ENCODE peak calls at places on chromosomes 16 and 17, in eight cellular contexts. One of them, this sample, is unnamed. For H3K27me3, the result is how much of the 10 kb centered on the place peaks cover.

GRCh38 chr17:73003487-73003886 is 89.0 kb downstream of the SLC39A11 start:
- DNase-seq in endodermal cell: peak
- DNase-seq in uterus: no peak
- DNase-seq in spleen: no peak
- DNase-seq in transverse colon: no peak
- DNase-seq in CD4-positive, alpha-beta T cell: no peak
- DNase-seq in keratinocyte: no peak
- DNase-seq in PC-9: peak
- DNase-seq in this sample: no peak

GRCh38 chr17:81487089-81487486 is 25.5 kb downstream of the ACTG1 start:
- DNase-seq in PC-9: no peak
- DNase-seq in CD4-positive, alpha-beta T cell: no peak
- DNase-seq in uterus: no peak
- DNase-seq in transverse colon: no peak
- DNase-seq in endodermal cell: no peak
- DNase-seq in spleen: no peak
- DNase-seq in keratinocyte: no peak
- DNase-seq in this sample: no peak

GRCh38 chr17:16512011-16512410 is 20.0 kb upstream of the LRRC75A start:
- DNase-seq in endodermal cell: peak
- DNase-seq in keratinocyte: no peak
- DNase-seq in spleen: peak
- DNase-seq in PC-9: no peak
- DNase-seq in transverse colon: no peak
- DNase-seq in CD4-positive, alpha-beta T cell: no peak
- DNase-seq in uterus: no peak
- DNase-seq in this sample: no peak

GRCh38 chr16:54273566-54273965 is 13.0 kb downstream of the IRX3 start:
- DNase-seq in spleen: no peak
- DNase-seq in CD4-positive, alpha-beta T cell: no peak
- DNase-seq in uterus: no peak
- DNase-seq in endodermal cell: no peak
- DNase-seq in transverse colon: no peak
- DNase-seq in keratinocyte: no peak
- DNase-seq in PC-9: no peak
- DNase-seq in this sample: no peak

GRCh38 chr16:71883849-71884638 is at the start of gene ZNF821:
- DNase-seq in endodermal cell: peak
- DNase-seq in spleen: peak
- DNase-seq in transverse colon: peak
- DNase-seq in PC-9: peak
- DNase-seq in uterus: peak
- DNase-seq in keratinocyte: no peak
- DNase-seq in CD4-positive, alpha-beta T cell: peak
- DNase-seq in this sample: no peak

GRCh38 chr16:53456625-53457024 is 22.4 kb downstream of the RBL2 start:
- DNase-seq in transverse colon: no peak
- DNase-seq in uterus: no peak
- DNase-seq in keratinocyte: no peak
- DNase-seq in CD4-positive, alpha-beta T cell: no peak
- DNase-seq in spleen: no peak
- DNase-seq in endodermal cell: no peak
- DNase-seq in PC-9: no peak
- DNase-seq in this sample: no peak

GRCh38 chr16:5257462-5257861 is 159.9 kb upstream of the EEF2KMT start:
- DNase-seq in keratinocyte: no peak
- DNase-seq in transverse colon: no peak
- DNase-seq in spleen: no peak
- DNase-seq in PC-9: no peak
- DNase-seq in CD4-positive, alpha-beta T cell: no peak
- DNase-seq in endodermal cell: peak
- DNase-seq in uterus: no peak
- DNase-seq in this sample: no peak

GRCh38 chr17:72515291-72516065 is 394.7 kb downstream of the SOX9 start:
- DNase-seq in spleen: no peak
- DNase-seq in PC-9: no peak
- DNase-seq in endodermal cell: no peak
- DNase-seq in keratinocyte: no peak
- DNase-seq in uterus: no peak
- DNase-seq in transverse colon: no peak
- DNase-seq in CD4-positive, alpha-beta T cell: no peak
- DNase-seq in this sample: no peak

GRCh38 chr16:79980650-79981521 is 380.3 kb upstream of the MAF start:
- DNase-seq in PC-9: no peak
- DNase-seq in endodermal cell: no peak
- DNase-seq in keratinocyte: no peak
- DNase-seq in CD4-positive, alpha-beta T cell: no peak
- DNase-seq in spleen: no peak
- DNase-seq in transverse colon: no peak
- DNase-seq in uterus: no peak
- DNase-seq in this sample: no peak

GRCh38 chr17:16991349-16992009 is 19.6 kb upstream of the TNFRSF13B start:
- DNase-seq in spleen: peak
- DNase-seq in keratinocyte: peak
- DNase-seq in PC-9: peak
- DNase-seq in transverse colon: peak
- DNase-seq in uterus: peak
- DNase-seq in CD4-positive, alpha-beta T cell: peak
- DNase-seq in endodermal cell: peak
- DNase-seq in this sample: no peak

GRCh38 chr17:49193513-49194296 is 16.7 kb downstream of the GNGT2 start:
- DNase-seq in endodermal cell: peak
- DNase-seq in CD4-positive, alpha-beta T cell: no peak
- DNase-seq in PC-9: peak
- DNase-seq in uterus: peak
- DNase-seq in transverse colon: peak
- DNase-seq in spleen: peak
- DNase-seq in keratinocyte: peak
- DNase-seq in this sample: no peak

GRCh38 chr17:1146551-1147265 is 33.1 kb downstream of the ABR start:
- DNase-seq in CD4-positive, alpha-beta T cell: no peak
- DNase-seq in PC-9: no peak
- DNase-seq in transverse colon: no peak
- DNase-seq in keratinocyte: no peak
- DNase-seq in spleen: no peak
- DNase-seq in endodermal cell: no peak
- DNase-seq in uterus: no peak
- DNase-seq in this sample: no peak

GRCh38 chr16:85752511-85753420 is 1.9 kb upstream of the C16orf74 start:
- DNase-seq in keratinocyte: no peak
- DNase-seq in CD4-positive, alpha-beta T cell: no peak
- DNase-seq in transverse colon: peak
- DNase-seq in spleen: no peak
- DNase-seq in endodermal cell: peak
- DNase-seq in uterus: peak
- DNase-seq in PC-9: no peak
- DNase-seq in this sample: no peak

GRCh38 chr17:82064433-82065192 is 991 bp downstream of the DUS1L start:
- DNase-seq in uterus: no peak
- DNase-seq in spleen: no peak
- DNase-seq in PC-9: peak
- DNase-seq in transverse colon: peak
- DNase-seq in endodermal cell: no peak
- DNase-seq in keratinocyte: no peak
- DNase-seq in CD4-positive, alpha-beta T cell: no peak
- DNase-seq in this sample: no peak

GRCh38 chr16:88914750-88915368 is 48.4 kb upstream of the PABPN1L start:
- DNase-seq in keratinocyte: no peak
- DNase-seq in endodermal cell: no peak
- DNase-seq in transverse colon: no peak
- DNase-seq in spleen: no peak
- DNase-seq in uterus: no peak
- DNase-seq in CD4-positive, alpha-beta T cell: no peak
- DNase-seq in PC-9: no peak
- DNase-seq in this sample: no peak

GRCh38 chr16:73173396-73173795 is 125.5 kb upstream of the ZFHX3 start:
- DNase-seq in transverse colon: no peak
- DNase-seq in keratinocyte: no peak
- DNase-seq in uterus: peak
- DNase-seq in PC-9: no peak
- DNase-seq in endodermal cell: peak
- DNase-seq in CD4-positive, alpha-beta T cell: no peak
- DNase-seq in spleen: no peak
- DNase-seq in this sample: no peak

GRCh38 chr17:43839670-43840101 is 6.7 kb upstream of the MPP3 start:
- DNase-seq in uterus: no peak
- DNase-seq in transverse colon: peak
- DNase-seq in spleen: peak
- DNase-seq in PC-9: peak
- DNase-seq in keratinocyte: no peak
- DNase-seq in endodermal cell: no peak
- DNase-seq in CD4-positive, alpha-beta T cell: no peak
- DNase-seq in this sample: no peak

GRCh38 chr17:82097187-82097918 is 683 bp downstream of the FASN start:
- DNase-seq in spleen: peak
- DNase-seq in CD4-positive, alpha-beta T cell: no peak
- DNase-seq in PC-9: peak
- DNase-seq in uterus: peak
- DNase-seq in keratinocyte: no peak
- DNase-seq in transverse colon: peak
- DNase-seq in endodermal cell: peak
- DNase-seq in this sample: no peak

GRCh38 chr17:30379303-30380105 is 777 bp downstream of the CPD start:
- DNase-seq in transverse colon: peak
- DNase-seq in uterus: no peak
- DNase-seq in spleen: peak
- DNase-seq in keratinocyte: no peak
- DNase-seq in PC-9: no peak
- DNase-seq in endodermal cell: peak
- DNase-seq in CD4-positive, alpha-beta T cell: peak
- DNase-seq in this sample: no peak

GRCh38 chr17:41657164-41657754 is 31.4 kb upstream of the EIF1 start:
- DNase-seq in uterus: no peak
- DNase-seq in PC-9: no peak
- DNase-seq in CD4-positive, alpha-beta T cell: no peak
- DNase-seq in keratinocyte: no peak
- DNase-seq in transverse colon: no peak
- DNase-seq in spleen: peak
- DNase-seq in endodermal cell: peak
- DNase-seq in this sample: no peak

GRCh38 chr17:29240477-29240876 is 6.2 kb upstream of the CRYBA1 start:
- DNase-seq in endodermal cell: no peak
- DNase-seq in transverse colon: no peak
- DNase-seq in PC-9: no peak
- DNase-seq in CD4-positive, alpha-beta T cell: no peak
- DNase-seq in uterus: no peak
- DNase-seq in keratinocyte: no peak
- DNase-seq in spleen: no peak
- DNase-seq in this sample: no peak

DNA sequence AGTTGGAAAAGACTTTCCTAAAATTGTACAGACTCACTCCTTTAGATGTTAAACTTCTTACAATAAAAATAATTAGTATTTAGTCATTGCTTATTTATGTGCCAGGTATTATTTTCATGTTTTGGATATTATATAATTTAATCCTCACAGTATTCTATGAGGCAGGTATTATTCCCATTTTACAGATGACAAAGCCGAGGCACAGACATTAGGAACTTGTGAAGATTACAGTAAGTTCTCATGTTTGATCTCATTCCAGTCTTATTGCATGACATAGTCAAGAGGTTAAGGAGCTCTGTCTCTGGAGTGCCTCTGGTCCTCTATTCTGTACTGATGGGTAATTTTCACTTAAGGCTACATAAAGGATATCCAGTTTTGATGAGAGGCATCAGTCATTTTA is 3.3 kb downstream of the HEATR3 start:
- DNase-seq in keratinocyte: no peak
- DNase-seq in PC-9: no peak
- DNase-seq in transverse colon: no peak
- DNase-seq in endodermal cell: no peak
- DNase-seq in spleen: no peak
- DNase-seq in uterus: no peak
- DNase-seq in CD4-positive, alpha-beta T cell: no peak
- DNase-seq in this sample: no peak
- H3K27ac ChIP-seq in keratinocyte: no peak
- H3K27ac ChIP-seq in PC-9: no peak
- H3K27ac ChIP-seq in transverse colon: no peak
- H3K27ac ChIP-seq in endodermal cell: no peak
- H3K27ac ChIP-seq in spleen: no peak
- H3K27ac ChIP-seq in uterus: no peak
- H3K27ac ChIP-seq in CD4-positive, alpha-beta T cell: no peak
- H3K27ac ChIP-seq in this sample: no peak

GRCh38 chr16:59905628-59906027 is 1171.5 kb upstream of the GOT2 start:
- DNase-seq in keratinocyte: no peak
- DNase-seq in endodermal cell: no peak
- DNase-seq in spleen: no peak
- DNase-seq in uterus: no peak
- DNase-seq in CD4-positive, alpha-beta T cell: no peak
- DNase-seq in transverse colon: no peak
- DNase-seq in PC-9: no peak
- DNase-seq in this sample: no peak

GRCh38 chr16:59905131-59905530 is 1171.0 kb upstream of the GOT2 start:
- DNase-seq in endodermal cell: no peak
- DNase-seq in PC-9: no peak
- DNase-seq in spleen: no peak
- DNase-seq in transverse colon: no peak
- DNase-seq in keratinocyte: no peak
- DNase-seq in CD4-positive, alpha-beta T cell: no peak
- DNase-seq in uterus: no peak
- DNase-seq in this sample: no peak

GRCh38 chr16:59899940-59900339 is 1165.8 kb upstream of the GOT2 start:
- DNase-seq in CD4-positive, alpha-beta T cell: no peak
- DNase-seq in transverse colon: no peak
- DNase-seq in keratinocyte: no peak
- DNase-seq in endodermal cell: no peak
- DNase-seq in PC-9: no peak
- DNase-seq in uterus: no peak
- DNase-seq in spleen: no peak
- DNase-seq in this sample: no peak
- TF ChIP-seq CTCF in CD4-positive, alpha-beta T cell: no peak
- TF ChIP-seq CTCF in transverse colon: no peak
- TF ChIP-seq CTCF in keratinocyte: no peak
- TF ChIP-seq CTCF in endodermal cell: peak
- TF ChIP-seq CTCF in PC-9: no peak
- TF ChIP-seq CTCF in uterus: no peak
- TF ChIP-seq CTCF in spleen: no peak
- TF ChIP-seq CTCF in this sample: no peak

GRCh38 chr17:65537845-65538678 is 23.4 kb downstream of the AXIN2 start:
- DNase-seq in uterus: no peak
- DNase-seq in CD4-positive, alpha-beta T cell: peak
- DNase-seq in transverse colon: no peak
- DNase-seq in PC-9: no peak
- DNase-seq in spleen: peak
- DNase-seq in keratinocyte: no peak
- DNase-seq in endodermal cell: no peak
- DNase-seq in this sample: no peak
- H3K27me3 ChIP-seq in uterus: under half
- H3K27me3 ChIP-seq in CD4-positive, alpha-beta T cell: under half
- H3K27me3 ChIP-seq in transverse colon: under half
- H3K27me3 ChIP-seq in PC-9: under half
- H3K27me3 ChIP-seq in spleen: under half
- H3K27me3 ChIP-seq in keratinocyte: under half
- H3K27me3 ChIP-seq in endodermal cell: under half
- H3K27me3 ChIP-seq in this sample: under half

DNA sequence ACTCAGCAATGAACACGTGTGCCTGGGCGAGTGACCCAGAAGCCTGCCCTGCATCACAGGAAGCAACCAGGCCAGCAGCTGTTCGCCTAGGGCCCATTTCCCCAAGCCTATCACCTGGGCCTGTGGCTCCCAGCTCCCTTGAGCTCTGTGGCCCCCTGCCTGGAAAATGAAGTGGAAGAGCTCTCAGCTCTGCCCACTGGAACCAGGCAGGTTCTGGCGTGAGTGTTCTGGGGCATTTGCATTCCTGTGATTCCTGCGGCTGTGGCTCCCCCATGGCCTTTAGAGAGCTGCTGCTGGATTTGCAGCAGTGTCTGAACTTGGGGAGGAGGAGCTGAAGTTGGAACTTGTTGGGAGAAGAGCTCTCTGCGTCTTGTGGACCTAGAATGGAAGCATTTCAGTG is 22.8 kb downstream of the PGS1 start:
- DNase-seq in uterus: no peak
- DNase-seq in PC-9: no peak
- DNase-seq in spleen: no peak
- DNase-seq in keratinocyte: no peak
- DNase-seq in transverse colon: no peak
- DNase-seq in CD4-positive, alpha-beta T cell: no peak
- DNase-seq in endodermal cell: no peak
- DNase-seq in this sample: no peak
- H3K27ac ChIP-seq in uterus: no peak
- H3K27ac ChIP-seq in PC-9: no peak
- H3K27ac ChIP-seq in spleen: no peak
- H3K27ac ChIP-seq in keratinocyte: no peak
- H3K27ac ChIP-seq in transverse colon: no peak
- H3K27ac ChIP-seq in CD4-positive, alpha-beta T cell: no peak
- H3K27ac ChIP-seq in endodermal cell: no peak
- H3K27ac ChIP-seq in this sample: no peak

This sample was measured in thoracic aorta.